ENCODE peak calls at places on chromosomes 4 and X, in four cellular contexts. One of them, this sample, is unnamed.

GRCh38 chrX:33923262-33923661 is 208.9 kb downstream of the FAM47A start:
- DNase-seq in H1: no peak
- DNase-seq in RWPE2: no peak
- DNase-seq in foreskin keratinocyte: no peak
- DNase-seq in this sample: no peak

GRCh38 chrX:143664302-143664701 is 28.4 kb upstream of the SLITRK4 start:
- DNase-seq in RWPE2: no peak
- DNase-seq in foreskin keratinocyte: no peak
- DNase-seq in H1: no peak
- DNase-seq in this sample: no peak

GRCh38 chr4:32569844-32570243 is 1849.7 kb downstream of the PCDH7 start:
- DNase-seq in H1: no peak
- DNase-seq in foreskin keratinocyte: no peak
- DNase-seq in RWPE2: no peak
- DNase-seq in this sample: no peak

GRCh38 chrX:50747471-50747900 is 66.5 kb downstream of the SHROOM4 start:
- DNase-seq in RWPE2: no peak
- DNase-seq in foreskin keratinocyte: no peak
- DNase-seq in H1: no peak
- DNase-seq in this sample: no peak

GRCh38 chr4:154081391-154081790 is 292.5 kb upstream of the SFRP2 start:
- DNase-seq in H1: no peak
- DNase-seq in foreskin keratinocyte: no peak
- DNase-seq in RWPE2: no peak
- DNase-seq in this sample: no peak

GRCh38 chr4:244471-244870 is 60.8 kb downstream of the ZNF732 start:
- DNase-seq in H1: peak; percentile 70
- DNase-seq in foreskin keratinocyte: no peak
- DNase-seq in RWPE2: no peak
- DNase-seq in this sample: peak; percentile 53

GRCh38 chr4:85812776-85813175 is 337.8 kb downstream of the ARHGAP24 start:
- DNase-seq in foreskin keratinocyte: no peak
- DNase-seq in RWPE2: no peak
- DNase-seq in H1: no peak
- DNase-seq in this sample: no peak

GRCh38 chr4:15238720-15239119 is 189.1 kb upstream of the C1QTNF7 start:
- DNase-seq in H1: peak; percentile 65
- DNase-seq in foreskin keratinocyte: no peak
- DNase-seq in RWPE2: no peak
- DNase-seq in this sample: peak; percentile 8

GRCh38 chr4:74944354-74944793 is 11.5 kb downstream of the PARM1 start:
- DNase-seq in foreskin keratinocyte: no peak
- DNase-seq in H1: no peak
- DNase-seq in RWPE2: no peak
- DNase-seq in this sample: peak; percentile 61

GRCh38 chr4:6095023-6095817 is 77.0 kb upstream of the C4orf50 start:
- DNase-seq in H1: no peak
- DNase-seq in RWPE2: no peak
- DNase-seq in foreskin keratinocyte: no peak
- DNase-seq in this sample: no peak

GRCh38 chr4:53116959-53117358 is 248.9 kb downstream of the SCFD2 start:
- DNase-seq in RWPE2: no peak
- DNase-seq in H1: no peak
- DNase-seq in foreskin keratinocyte: no peak
- DNase-seq in this sample: no peak

GRCh38 chrX:101906136-101906796 is 25.6 kb downstream of the ZMAT1 start:
- DNase-seq in H1: no peak
- DNase-seq in RWPE2: no peak
- DNase-seq in foreskin keratinocyte: no peak
- DNase-seq in this sample: peak; percentile 39

GRCh38 chrX:103101280-103102042 is 8.5 kb upstream of the NXF3 start:
- DNase-seq in RWPE2: no peak
- DNase-seq in H1: no peak
- DNase-seq in foreskin keratinocyte: no peak
- DNase-seq in this sample: peak; percentile 6

GRCh38 chrX:103613362-103613761 is 5.6 kb downstream of the TCEAL3 start:
- DNase-seq in RWPE2: no peak
- DNase-seq in foreskin keratinocyte: no peak
- DNase-seq in H1: no peak
- DNase-seq in this sample: no peak

GRCh38 chrX:136192839-136193414 is 45.6 kb downstream of the FHL1 start:
- DNase-seq in RWPE2: no peak
- DNase-seq in foreskin keratinocyte: no peak
- DNase-seq in H1: no peak
- DNase-seq in this sample: no peak

GRCh38 chr4:151675366-151676060 is 85.3 kb downstream of the GATB start:
- DNase-seq in RWPE2: no peak
- DNase-seq in H1: no peak
- DNase-seq in foreskin keratinocyte: no peak
- DNase-seq in this sample: no peak

GRCh38 chr4:124061413-124061812 is 651.1 kb downstream of the ANKRD50 start:
- DNase-seq in H1: no peak
- DNase-seq in RWPE2: no peak
- DNase-seq in foreskin keratinocyte: no peak
- DNase-seq in this sample: no peak

GRCh38 chrX:105229146-105229545 is 8.7 kb upstream of the TEX13A start:
- DNase-seq in RWPE2: no peak
- DNase-seq in foreskin keratinocyte: no peak
- DNase-seq in H1: no peak
- DNase-seq in this sample: no peak

GRCh38 chr4:25703731-25704388 is 48.2 kb downstream of the SLC34A2 start:
- DNase-seq in foreskin keratinocyte: no peak
- DNase-seq in RWPE2: no peak
- DNase-seq in H1: no peak
- DNase-seq in this sample: no peak

GRCh38 chr4:86302242-86302641 is 57.6 kb downstream of the MAPK10 start:
- DNase-seq in H1: no peak
- DNase-seq in foreskin keratinocyte: no peak
- DNase-seq in RWPE2: no peak
- DNase-seq in this sample: peak; percentile 71

GRCh38 chrX:49876750-49877149 is 2.5 kb upstream of the USP27X start:
- DNase-seq in H1: no peak
- DNase-seq in RWPE2: no peak
- DNase-seq in foreskin keratinocyte: no peak
- DNase-seq in this sample: peak; percentile 30

GRCh38 chr4:153365003-153365402 is 20.5 kb downstream of the MND1 start:
- DNase-seq in foreskin keratinocyte: no peak
- DNase-seq in H1: no peak
- DNase-seq in RWPE2: no peak
- DNase-seq in this sample: no peak

GRCh38 chrX:130028196-130028595 is 45.8 kb downstream of the BCORL1 start:
- DNase-seq in H1: peak; percentile 65
- DNase-seq in RWPE2: no peak
- DNase-seq in foreskin keratinocyte: no peak
- DNase-seq in this sample: peak; percentile 47

GRCh38 chrX:118226060-118226428 is 109.4 kb upstream of the KLHL13 start:
- DNase-seq in RWPE2: no peak
- DNase-seq in H1: no peak
- DNase-seq in foreskin keratinocyte: peak; percentile 17
- DNase-seq in this sample: no peak

GRCh38 chr4:123266221-123266620 is 130.4 kb upstream of the SPRY1 start:
- DNase-seq in H1: no peak
- DNase-seq in RWPE2: no peak
- DNase-seq in foreskin keratinocyte: no peak
- DNase-seq in this sample: no peak

GRCh38 chr4:79364048-79364447 is 38.2 kb upstream of the NAA11 start:
- DNase-seq in H1: no peak
- DNase-seq in RWPE2: no peak
- DNase-seq in foreskin keratinocyte: no peak
- DNase-seq in this sample: no peak

GRCh38 chr4:107791902-107792301 is 32.8 kb upstream of the SGMS2 start:
- DNase-seq in foreskin keratinocyte: no peak
- DNase-seq in H1: no peak
- DNase-seq in RWPE2: no peak
- DNase-seq in this sample: no peak

GRCh38 chr4:1202526-1203378 is 30.4 kb upstream of the SPON2 start:
- DNase-seq in H1: no peak
- DNase-seq in foreskin keratinocyte: no peak
- DNase-seq in RWPE2: peak; percentile 48
- DNase-seq in this sample: peak; percentile 9

GRCh38 chr4:121706595-121707021 is 9.8 kb upstream of the ANXA5 start:
- DNase-seq in H1: no peak
- DNase-seq in foreskin keratinocyte: no peak
- DNase-seq in RWPE2: no peak
- DNase-seq in this sample: no peak

GRCh38 chrX:85221361-85221760 is 22.2 kb downstream of the SATL1 start:
- DNase-seq in H1: no peak
- DNase-seq in foreskin keratinocyte: no peak
- DNase-seq in RWPE2: no peak
- DNase-seq in this sample: no peak

GRCh38 chrX:10012776-10013175 is 45.6 kb downstream of the CLDN34 start:
- DNase-seq in foreskin keratinocyte: no peak
- DNase-seq in H1: no peak
- DNase-seq in RWPE2: no peak
- DNase-seq in this sample: no peak
- H3K27ac ChIP-seq in foreskin keratinocyte: no peak overlapping the region
- H3K27ac ChIP-seq in H1: no peak overlapping the region
- H3K27ac ChIP-seq in RWPE2: no peak overlapping the region
- H3K27ac ChIP-seq in this sample: no peak overlapping the region

DNA sequence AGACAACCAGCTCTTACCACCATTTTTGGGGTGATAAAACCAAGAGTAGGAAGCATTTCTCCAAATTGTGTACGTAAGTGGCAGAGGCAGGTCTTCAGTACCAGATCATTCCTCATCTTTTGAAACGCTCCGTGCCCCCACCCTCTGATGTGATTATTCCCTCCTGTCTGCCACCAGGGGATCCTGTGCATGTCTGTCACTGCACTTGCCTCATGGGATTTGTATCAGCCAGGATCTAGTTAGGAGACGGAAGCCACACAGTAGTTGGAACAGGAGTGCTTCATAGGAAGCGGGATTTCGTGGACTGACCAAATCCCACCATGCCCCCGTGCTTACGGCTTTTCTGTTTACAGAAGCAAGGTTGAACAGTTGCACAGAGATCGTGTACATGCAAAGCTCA is 75.5 kb downstream of the SHROOM2 start:
- DNase-seq in H1: no peak
- DNase-seq in RWPE2: no peak
- DNase-seq in foreskin keratinocyte: no peak
- DNase-seq in this sample: no peak
- TF ChIP-seq CTCF in H1: no peak
- TF ChIP-seq CTCF in RWPE2: no peak
- TF ChIP-seq CTCF in foreskin keratinocyte: no peak
- TF ChIP-seq CTCF in this sample: no peak

GRCh38 chr4:38100474-38101255 is 140.5 kb downstream of the PTTG2 start:
- DNase-seq in RWPE2: no peak
- DNase-seq in foreskin keratinocyte: no peak
- DNase-seq in H1: no peak
- DNase-seq in this sample: no peak
- H3K27ac ChIP-seq in RWPE2: peak overlapping the region; percentile 83
- H3K27ac ChIP-seq in foreskin keratinocyte: peak overlapping the region; percentile 99
- H3K27ac ChIP-seq in H1: no peak overlapping the region
- H3K27ac ChIP-seq in this sample: no peak overlapping the region

DNA sequence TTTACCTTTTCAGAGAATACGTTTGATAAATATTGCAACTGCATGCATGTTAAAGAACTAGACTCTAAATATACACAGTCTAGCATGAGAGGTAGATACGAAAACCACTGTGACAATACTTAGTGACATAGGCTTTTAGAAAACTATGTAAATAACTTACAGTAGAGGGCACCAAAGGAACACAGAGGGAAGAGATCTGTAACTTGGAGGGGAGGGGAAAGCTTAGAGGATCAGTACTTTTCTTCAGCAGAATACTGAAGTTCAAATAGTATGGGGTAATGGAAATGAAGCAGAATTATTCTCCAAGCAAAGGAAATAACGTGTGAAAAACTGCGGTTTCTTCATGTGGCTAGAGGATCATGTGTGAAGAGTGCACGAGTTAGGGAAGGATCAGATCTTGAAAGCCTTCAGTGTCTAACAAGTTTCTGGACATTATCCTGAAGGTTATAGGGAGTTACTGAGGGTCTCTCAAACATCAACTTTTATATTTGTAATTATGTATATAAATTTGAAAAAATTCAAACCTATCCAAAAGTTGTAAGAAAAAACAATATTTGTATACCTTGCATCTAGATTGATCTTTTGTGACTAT is 264.3 kb downstream of the NPFFR2 start:
- DNase-seq in H1: no peak
- DNase-seq in RWPE2: no peak
- DNase-seq in foreskin keratinocyte: no peak
- DNase-seq in this sample: no peak
- TF ChIP-seq CTCF in H1: peak; percentile 56
- TF ChIP-seq CTCF in RWPE2: peak; percentile 93
- TF ChIP-seq CTCF in foreskin keratinocyte: peak; percentile 80
- TF ChIP-seq CTCF in this sample: peak; percentile 55

GRCh38 chr4:3108211-3108610 is 33.7 kb downstream of the HTT start:
- DNase-seq in H1: no peak
- DNase-seq in foreskin keratinocyte: no peak
- DNase-seq in RWPE2: no peak
- DNase-seq in this sample: no peak
- H3K27ac ChIP-seq in H1: no peak overlapping the region
- H3K27ac ChIP-seq in foreskin keratinocyte: no peak overlapping the region
- H3K27ac ChIP-seq in RWPE2: no peak overlapping the region
- H3K27ac ChIP-seq in this sample: peak overlapping the region; percentile 31

DNA sequence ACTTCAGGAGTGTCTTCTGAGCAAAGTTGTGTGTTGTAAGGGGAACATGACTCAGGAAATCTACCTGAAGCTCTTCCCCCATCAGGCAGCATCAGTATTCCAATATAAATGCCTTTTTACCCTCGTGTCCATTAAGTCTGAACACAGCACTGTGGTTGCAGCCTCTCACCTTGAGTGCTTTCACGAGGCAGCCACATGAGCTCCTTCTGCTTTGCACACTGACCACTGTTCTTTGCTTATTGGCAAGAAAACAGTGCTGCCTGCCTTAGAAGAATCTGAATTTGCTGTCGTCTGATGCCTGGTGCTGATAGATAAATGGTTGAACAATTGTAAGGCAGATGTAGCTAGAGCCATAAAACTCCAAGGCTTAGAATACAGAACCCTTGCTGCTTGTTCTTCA is 139.6 kb upstream of the WDR1 start:
- DNase-seq in RWPE2: no peak
- DNase-seq in H1: no peak
- DNase-seq in foreskin keratinocyte: no peak
- DNase-seq in this sample: no peak
- TF ChIP-seq CTCF in RWPE2: no peak
- TF ChIP-seq CTCF in H1: no peak
- TF ChIP-seq CTCF in foreskin keratinocyte: no peak
- TF ChIP-seq CTCF in this sample: no peak

DNA sequence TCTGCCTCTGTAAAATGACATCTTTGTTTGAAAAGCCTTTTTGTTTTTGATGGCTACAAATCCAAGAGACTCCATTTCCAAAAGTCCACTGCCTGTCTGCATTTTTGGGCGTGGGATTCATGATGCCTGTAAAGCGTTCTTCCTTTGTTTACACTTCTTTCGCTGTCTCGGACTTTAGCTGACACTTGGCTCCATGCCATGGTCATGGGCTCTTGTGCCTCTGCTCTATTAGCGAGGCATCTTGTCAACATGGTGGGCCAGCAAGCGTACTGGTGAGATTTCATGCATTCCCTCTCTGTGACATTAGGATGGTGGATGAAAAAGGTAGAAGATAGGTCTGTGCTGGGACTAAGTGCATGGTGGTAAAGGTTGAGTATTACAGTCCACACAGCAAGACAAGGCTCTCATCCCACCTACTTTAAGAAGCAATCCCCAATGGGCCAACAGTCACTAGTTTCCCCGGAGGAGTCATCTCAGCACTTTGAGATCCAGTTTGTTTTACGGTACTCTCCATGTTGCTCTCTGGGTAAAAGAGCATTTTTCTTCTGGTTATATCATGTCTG is 298.2 kb upstream of the KLF3 start:
- DNase-seq in H1: no peak
- DNase-seq in foreskin keratinocyte: no peak
- DNase-seq in RWPE2: no peak
- DNase-seq in this sample: no peak
- H3K27ac ChIP-seq in H1: no peak overlapping the region
- H3K27ac ChIP-seq in foreskin keratinocyte: no peak overlapping the region
- H3K27ac ChIP-seq in RWPE2: no peak overlapping the region
- H3K27ac ChIP-seq in this sample: no peak overlapping the region

GRCh38 chr4:186554890-186555827 is at the start of gene MTNR1A:
- DNase-seq in RWPE2: no peak
- DNase-seq in H1: peak; percentile 83
- DNase-seq in foreskin keratinocyte: no peak
- DNase-seq in this sample: peak; percentile 37
- TF ChIP-seq CTCF in RWPE2: peak; percentile 19
- TF ChIP-seq CTCF in H1: peak; percentile 60
- TF ChIP-seq CTCF in foreskin keratinocyte: peak; percentile 51
- TF ChIP-seq CTCF in this sample: peak; percentile 20

This sample was measured in body of pancreas.